ENCODE peak calls at places on chromosomes 13 and 19, in five cellular contexts. One of them, this sample, is unnamed.
A peak's percentile ranks its signal among the peaks of the same experiment; 100 is the strongest.

GRCh38 chr19:20244356-20244755 is 77.3 kb downstream of the ZNF486 start:
- DNase-seq in ovary: no peak
- DNase-seq in osteoblast: no peak
- DNase-seq in lower lobe of right lung: no peak
- DNase-seq in HCT116: no peak
- DNase-seq in this sample: no peak

GRCh38 chr19:33734913-33735312 is 61.8 kb upstream of the KCTD15 start:
- DNase-seq in ovary: no peak
- DNase-seq in lower lobe of right lung: no peak
- DNase-seq in HCT116: no peak
- DNase-seq in osteoblast: no peak
- DNase-seq in this sample: no peak

GRCh38 chr19:45245334-45245787 is at the start of gene EXOC3L2:
- DNase-seq in ovary: no peak
- DNase-seq in lower lobe of right lung: no peak
- DNase-seq in HCT116: no peak
- DNase-seq in osteoblast: peak; percentile 60
- DNase-seq in this sample: no peak

GRCh38 chr19:39701291-39701690 is 3.0 kb upstream of the LGALS14 start:
- DNase-seq in HCT116: no peak
- DNase-seq in osteoblast: no peak
- DNase-seq in lower lobe of right lung: no peak
- DNase-seq in ovary: no peak
- DNase-seq in this sample: no peak

GRCh38 chr13:31965361-31966066 is 66.1 kb upstream of the FRY start:
- DNase-seq in lower lobe of right lung: no peak
- DNase-seq in ovary: no peak
- DNase-seq in osteoblast: no peak
- DNase-seq in HCT116: no peak
- DNase-seq in this sample: no peak

GRCh38 chr13:97826421-97826965 is 127.0 kb upstream of the IPO5 start:
- DNase-seq in ovary: no peak
- DNase-seq in HCT116: no peak
- DNase-seq in osteoblast: no peak
- DNase-seq in lower lobe of right lung: no peak
- DNase-seq in this sample: no peak

GRCh38 chr19:2603320-2603719 is 99.2 kb downstream of the GNG7 start:
- DNase-seq in HCT116: no peak
- DNase-seq in ovary: no peak
- DNase-seq in lower lobe of right lung: peak; percentile 39
- DNase-seq in osteoblast: peak; percentile 78
- DNase-seq in this sample: no peak

GRCh38 chr13:99677388-99677951 is 176.2 kb downstream of the TM9SF2 start:
- DNase-seq in lower lobe of right lung: no peak
- DNase-seq in ovary: no peak
- DNase-seq in osteoblast: no peak
- DNase-seq in HCT116: no peak
- DNase-seq in this sample: no peak

GRCh38 chr13:75443356-75443958 is 38.5 kb downstream of the TBC1D4 start:
- DNase-seq in lower lobe of right lung: no peak
- DNase-seq in osteoblast: no peak
- DNase-seq in ovary: no peak
- DNase-seq in HCT116: no peak
- DNase-seq in this sample: no peak

GRCh38 chr13:104086759-104087158 is 1020.5 kb upstream of the SLC10A2 start:
- DNase-seq in osteoblast: no peak
- DNase-seq in ovary: no peak
- DNase-seq in lower lobe of right lung: no peak
- DNase-seq in HCT116: no peak
- DNase-seq in this sample: no peak

DNA sequence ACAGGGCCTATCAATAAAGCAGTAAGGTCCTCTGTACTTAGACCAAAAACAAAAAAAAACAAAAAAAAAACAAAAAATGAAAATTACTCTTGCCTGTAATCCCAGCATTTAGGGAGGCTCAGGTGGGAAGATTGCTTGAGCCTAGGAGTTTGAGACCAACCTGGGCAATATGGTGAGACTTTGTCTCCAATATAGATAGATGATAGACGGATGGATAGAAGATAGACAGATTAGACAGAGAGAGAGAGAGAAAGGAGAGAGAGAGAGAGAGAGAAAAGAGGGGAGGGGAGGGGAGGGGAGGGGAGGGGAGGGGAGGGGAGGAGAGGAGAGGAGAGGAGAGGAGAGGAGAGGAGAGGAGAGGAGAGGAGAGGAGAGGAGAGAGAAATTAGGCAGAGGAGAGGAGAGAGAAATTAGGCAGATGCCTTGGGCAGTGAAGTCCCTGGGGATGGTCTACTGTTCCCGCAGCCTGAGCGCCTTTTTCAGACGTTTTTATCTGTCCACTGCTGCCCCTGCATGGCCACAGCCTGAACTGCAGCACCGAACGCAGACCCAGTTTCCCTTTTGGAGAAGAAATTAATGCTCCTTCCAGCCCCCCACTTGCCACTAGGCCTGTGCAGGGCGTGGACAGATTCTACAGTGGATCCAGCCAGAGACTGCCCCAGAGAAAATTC is 9.8 kb upstream of the ZNF627 start:
- DNase-seq in osteoblast: peak; percentile 90
- DNase-seq in ovary: peak; percentile 69
- DNase-seq in lower lobe of right lung: peak; percentile 79
- DNase-seq in HCT116: peak; percentile 42
- DNase-seq in this sample: peak; percentile 22
- H3K4me3 ChIP-seq in osteoblast: no peak overlapping the region
- H3K4me3 ChIP-seq in ovary: no peak overlapping the region
- H3K4me3 ChIP-seq in lower lobe of right lung: no peak overlapping the region
- H3K4me3 ChIP-seq in HCT116: no peak overlapping the region
- H3K4me3 ChIP-seq in this sample: no peak overlapping the region

DNA sequence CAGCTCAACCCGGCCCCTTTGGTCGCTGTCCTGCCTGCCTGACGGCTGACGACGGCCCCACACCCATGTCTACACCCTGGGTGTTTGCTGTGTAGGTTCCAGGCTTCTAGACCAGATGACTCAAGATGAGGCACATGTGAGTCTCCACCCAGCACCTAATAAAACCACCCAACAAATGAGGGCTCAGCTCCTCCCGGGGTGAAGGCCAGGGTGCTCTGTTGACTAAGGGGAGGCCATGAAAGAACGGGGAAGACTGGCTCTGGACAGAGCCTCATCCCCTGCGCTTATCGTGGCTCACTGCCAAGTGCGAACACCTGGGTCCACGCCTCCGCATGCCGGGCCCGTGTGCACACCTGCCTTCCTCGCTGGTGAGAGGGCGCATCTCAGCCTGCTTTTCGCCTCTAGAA is 39.6 kb downstream of the COL4A2 start:
- DNase-seq in HCT116: peak; percentile 13
- DNase-seq in osteoblast: no peak
- DNase-seq in lower lobe of right lung: no peak
- DNase-seq in ovary: no peak
- DNase-seq in this sample: no peak
- H3K27me3 ChIP-seq in HCT116: peaks cover 4% of the 10 kb centered on the region
- H3K27me3 ChIP-seq in osteoblast: no peaks in the 10 kb centered on the region
- H3K27me3 ChIP-seq in lower lobe of right lung: no peaks in the 10 kb centered on the region
- H3K27me3 ChIP-seq in ovary: no peaks in the 10 kb centered on the region
- H3K27me3 ChIP-seq in this sample: no peaks in the 10 kb centered on the region

GRCh38 chr19:18289471-18290066 is 8.1 kb upstream of the JUND start:
- DNase-seq in ovary: no peak
- DNase-seq in osteoblast: peak; percentile 30
- DNase-seq in lower lobe of right lung: no peak
- DNase-seq in HCT116: no peak
- DNase-seq in this sample: no peak

GRCh38 chr19:18291590-18292459 is 10.4 kb upstream of the JUND start:
- DNase-seq in osteoblast: peak; percentile 96
- DNase-seq in lower lobe of right lung: peak; percentile 95
- DNase-seq in HCT116: no peak
- DNase-seq in ovary: peak; percentile 97
- DNase-seq in this sample: peak; percentile 66

GRCh38 chr19:18292460-18292809 is 11.0 kb upstream of the JUND start:
- DNase-seq in ovary: no peak
- DNase-seq in lower lobe of right lung: no peak
- DNase-seq in HCT116: no peak
- DNase-seq in osteoblast: no peak
- DNase-seq in this sample: no peak

GRCh38 chr19:18290250-18291018 is 9.0 kb upstream of the JUND start:
- DNase-seq in HCT116: no peak
- DNase-seq in lower lobe of right lung: no peak
- DNase-seq in ovary: no peak
- DNase-seq in osteoblast: peak; percentile 86
- DNase-seq in this sample: no peak

GRCh38 chr19:18291019-18291524 is 9.7 kb upstream of the JUND start:
- DNase-seq in HCT116: no peak
- DNase-seq in osteoblast: peak; percentile 76
- DNase-seq in lower lobe of right lung: no peak
- DNase-seq in ovary: peak; percentile 60
- DNase-seq in this sample: no peak
- H3K4me3 ChIP-seq in HCT116: peak overlapping the region; percentile 74
- H3K4me3 ChIP-seq in osteoblast: peak overlapping the region; percentile 83
- H3K4me3 ChIP-seq in lower lobe of right lung: peak overlapping the region; percentile 80
- H3K4me3 ChIP-seq in ovary: peak overlapping the region; percentile 72
- H3K4me3 ChIP-seq in this sample: peak overlapping the region; percentile 93

DNA sequence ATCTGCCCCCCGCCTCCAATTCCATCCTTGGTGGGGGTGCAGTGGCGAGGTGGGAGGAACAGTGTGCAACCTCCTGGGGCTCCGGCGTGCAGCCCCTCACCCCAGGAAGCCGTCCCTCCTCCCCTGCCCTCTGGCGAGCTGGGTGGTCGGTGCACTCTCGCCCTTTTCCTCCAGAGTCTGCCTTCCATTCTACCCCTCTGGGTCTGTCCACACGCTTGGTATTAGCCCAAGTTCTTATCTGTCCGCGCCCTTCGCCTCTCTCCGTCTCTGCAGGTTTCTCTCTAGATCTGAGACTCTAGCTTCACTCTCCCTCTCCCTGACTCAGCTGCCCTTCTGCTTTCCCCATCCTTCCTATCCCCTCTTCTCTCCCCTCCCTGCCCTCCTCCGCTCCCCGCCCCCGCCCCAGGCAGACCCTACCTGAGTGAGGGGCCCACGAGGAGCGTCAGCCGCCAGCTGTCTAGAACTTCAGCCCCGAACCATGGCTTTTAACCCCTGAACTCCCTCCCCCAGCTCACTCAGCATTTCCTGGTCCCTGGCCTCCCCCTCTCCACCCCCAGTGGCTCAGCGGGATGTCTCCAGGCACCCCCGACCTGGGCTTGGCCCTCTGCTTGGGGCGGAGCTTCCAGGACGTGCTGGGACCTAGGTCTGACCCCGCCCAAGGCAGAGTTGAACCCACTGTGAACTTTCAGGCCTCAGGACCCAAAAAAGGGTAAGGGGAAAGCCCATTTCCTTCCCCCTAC is 499 bp upstream of the KLK13 start:
- DNase-seq in lower lobe of right lung: no peak
- DNase-seq in HCT116: no peak
- DNase-seq in ovary: no peak
- DNase-seq in osteoblast: peak; percentile 80
- DNase-seq in this sample: no peak
- H3K27me3 ChIP-seq in lower lobe of right lung: peaks cover 43% of the 10 kb centered on the region
- H3K27me3 ChIP-seq in HCT116: no peaks in the 10 kb centered on the region
- H3K27me3 ChIP-seq in ovary: no peaks in the 10 kb centered on the region
- H3K27me3 ChIP-seq in osteoblast: no peaks in the 10 kb centered on the region
- H3K27me3 ChIP-seq in this sample: no peaks in the 10 kb centered on the region